ENCODE peak calls at places on chromosomes 5 and 9, in four cellular contexts. Z, L, P and B are unnamed samples.

GRCh38 chr5:153099328-153099727 is 391.1 kb upstream of the GRIA1 start:
- DNase-seq in Z (no peak), L (no peak), P (no peak), B (no peak)

GRCh38 chr5:138945421-138946240 is 70.5 kb upstream of the LRRTM2 start:
- DNase-seq in Z (peak), L (no peak), P (peak), B (no peak)

GRCh38 chr9:113707953-113708695 is 168.0 kb upstream of the ZNF618 start:
- DNase-seq in Z (no peak), L (no peak), P (peak), B (no peak)

GRCh38 chr5:112205840-112206239 is 213.2 kb downstream of the EPB41L4A start:
- DNase-seq in Z (peak), L (no peak), P (no peak), B (no peak)

GRCh38 chr5:111252799-111253564 is 28.8 kb downstream of the CAMK4 start:
- DNase-seq in Z (no peak), L (no peak), P (no peak), B (no peak)

GRCh38 chr5:54705994-54706616 is 188.5 kb downstream of the SNX18 start:
- DNase-seq in Z (no peak), L (no peak), P (no peak), B (no peak)

GRCh38 chr5:60483046-60483445 is 216.9 kb downstream of the DEPDC1B start:
- DNase-seq in Z (no peak), L (no peak), P (no peak), B (no peak)

GRCh38 chr5:176530983-176531901 is 6.0 kb downstream of the RNF44 start:
- DNase-seq in Z (no peak), L (no peak), P (no peak), B (no peak)

GRCh38 chr9:123807241-123807640 is 122.7 kb downstream of the DENND1A start:
- DNase-seq in Z (no peak), L (no peak), P (no peak), B (no peak)

GRCh38 chr5:87169300-87169991 is 98.2 kb upstream of the RASA1 start:
- DNase-seq in Z (no peak), L (no peak), P (no peak), B (no peak)

GRCh38 chr5:80915716-80916115 is 44.4 kb upstream of the RASGRF2 start:
- DNase-seq in Z (no peak), L (no peak), P (no peak), B (no peak)

GRCh38 chr5:53453898-53454837 is 26.3 kb upstream of the FST start:
- DNase-seq in Z (no peak), L (no peak), P (no peak), B (no peak)

GRCh38 chr5:164394686-164395187 is 889.3 kb downstream of the MAT2B start:
- DNase-seq in Z (no peak), L (no peak), P (no peak), B (no peak)

GRCh38 chr9:37994639-37995347 is 74.2 kb downstream of the SHB start:
- DNase-seq in Z (no peak), L (no peak), P (no peak), B (no peak)

GRCh38 chr9:131334568-131335105 is 45.1 kb downstream of the PLPP7 start:
- DNase-seq in Z (no peak), L (no peak), P (no peak), B (no peak)

GRCh38 chr9:91905958-91906585 is 44.0 kb downstream of the ROR2 start:
- DNase-seq in Z (no peak), L (peak), P (no peak), B (no peak)

GRCh38 chr5:144121577-144121976 is 48.9 kb downstream of the YIPF5 start:
- DNase-seq in Z (no peak), L (no peak), P (no peak), B (no peak)

GRCh38 chr5:114360816-114361723 is 800 bp upstream of the KCNN2 start:
- DNase-seq in Z (peak), L (peak), P (peak), B (no peak)

GRCh38 chr9:13082796-13083195 is 196.7 kb downstream of the MPDZ start:
- DNase-seq in Z (no peak), L (no peak), P (no peak), B (no peak)

DNA sequence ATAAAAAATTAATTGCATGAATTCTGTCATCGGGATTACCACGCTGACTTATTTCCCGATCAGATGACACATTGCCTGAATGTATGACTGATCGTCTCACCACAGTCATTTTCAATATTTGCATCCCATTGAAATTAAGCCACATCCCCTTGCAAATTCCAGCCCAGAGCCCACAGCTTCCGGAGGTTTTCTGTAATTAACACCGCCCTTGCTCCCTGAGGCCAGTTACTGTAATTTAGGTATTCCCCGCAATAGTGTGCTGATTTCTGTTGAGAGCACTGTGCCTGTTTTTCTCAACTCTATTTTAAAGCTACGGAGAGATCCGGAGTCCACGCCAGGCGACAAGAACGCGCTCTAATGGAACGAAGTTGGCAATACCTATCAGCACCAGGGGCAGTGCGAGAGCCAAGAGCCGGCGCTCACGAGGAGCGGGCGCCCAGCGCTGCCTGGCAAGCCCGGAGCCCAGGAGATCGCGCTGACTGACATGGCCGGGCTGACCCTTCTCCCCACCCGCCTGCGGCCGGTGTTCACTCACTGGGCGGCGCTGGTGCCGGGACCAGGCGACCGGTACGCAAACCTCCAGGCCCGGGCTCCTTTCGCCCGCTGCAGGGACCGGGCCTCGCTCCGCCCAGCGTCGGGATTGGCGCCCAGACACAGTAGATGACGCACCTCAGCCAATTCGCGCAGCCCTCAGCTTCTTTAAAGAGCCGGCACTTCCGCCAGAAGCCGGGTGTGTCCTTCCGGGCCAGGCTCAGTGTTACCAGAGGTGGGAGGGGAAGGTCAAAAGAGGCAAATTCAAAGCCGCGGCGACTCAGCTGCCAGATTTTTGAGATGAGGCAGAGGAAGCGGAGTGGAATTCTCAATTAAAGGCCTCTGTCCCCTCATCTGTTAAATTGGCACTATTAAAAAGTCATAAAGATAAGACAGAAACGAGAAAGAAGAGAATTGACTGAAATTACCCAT is at the start of gene PLGRKT:
- DNase-seq in Z (peak), L (peak), P (peak), B (peak)
- TF ChIP-seq CTCF in Z (peak), L (no peak), P (peak), B (no peak)

GRCh38 chr9:116280529-116280928 is 126.9 kb downstream of the PAPPA start:
- DNase-seq in Z (no peak), L (no peak), P (no peak), B (no peak)

GRCh38 chr9:116276651-116277121 is 123.1 kb downstream of the PAPPA start:
- DNase-seq in Z (no peak), L (no peak), P (no peak), B (no peak)

GRCh38 chr9:116279230-116279629 is 125.6 kb downstream of the PAPPA start:
- DNase-seq in Z (peak), L (no peak), P (no peak), B (no peak)

GRCh38 chr9:116275418-116276295 is 122.1 kb downstream of the PAPPA start:
- DNase-seq in Z (no peak), L (no peak), P (no peak), B (no peak)

GRCh38 chr9:116278326-116278725 is 124.7 kb downstream of the PAPPA start:
- DNase-seq in Z (no peak), L (no peak), P (no peak), B (no peak)
- TF ChIP-seq CTCF in Z (no peak), L (no peak), P (no peak), B (no peak)

GRCh38 chr5:180790020-180790419 is 12.6 kb downstream of the MGAT1 start:
- DNase-seq in Z (peak), L (no peak), P (no peak), B (no peak)
- TF ChIP-seq CTCF in Z (peak), L (peak), P (no peak), B (no peak)

GRCh38 chr9:20407013-20407412 is 215.3 kb downstream of the MLLT3 start:
- DNase-seq in Z (no peak), L (no peak), P (no peak), B (no peak)
- TF ChIP-seq CTCF in Z (peak), L (no peak), P (peak), B (no peak)

GRCh38 chr9:34501889-34502425 is 20.8 kb downstream of the ENHO start:
- DNase-seq in Z (peak), L (no peak), P (no peak), B (no peak)
- TF ChIP-seq CTCF in Z (peak), L (no peak), P (peak), B (no peak)

GRCh38 chr9:16727452-16728127 is 142.9 kb downstream of the BNC2 start:
- DNase-seq in Z (no peak), L (no peak), P (no peak), B (no peak)

GRCh38 chr9:16726718-16727451 is 143.6 kb downstream of the BNC2 start:
- DNase-seq in Z (peak), L (peak), P (peak), B (no peak)

GRCh38 chr9:16728128-16728505 is 142.4 kb downstream of the BNC2 start:
- DNase-seq in Z (no peak), L (no peak), P (no peak), B (no peak)

GRCh38 chr9:16725066-16725465 is 145.4 kb downstream of the BNC2 start:
- DNase-seq in Z (no peak), L (no peak), P (no peak), B (no peak)

DNA sequence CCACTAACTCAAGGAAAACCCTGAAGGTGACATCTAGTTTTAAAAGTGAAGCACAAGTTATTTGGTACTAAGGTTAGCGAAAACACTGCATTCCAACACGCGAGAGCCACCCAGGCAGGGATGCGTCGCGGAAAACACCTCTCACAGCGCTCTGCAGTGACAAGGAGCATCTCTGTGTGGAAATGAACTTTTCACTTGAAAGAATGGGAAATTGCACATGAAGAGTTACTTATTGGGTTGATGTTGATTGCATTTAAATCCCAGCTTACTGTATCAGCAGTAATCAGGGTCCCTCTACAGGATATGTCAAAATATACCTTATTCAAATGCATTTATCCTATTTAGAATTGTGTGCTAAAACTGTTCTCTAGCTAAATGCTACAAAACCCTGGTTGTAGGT is 144.4 kb downstream of the BNC2 start:
- DNase-seq in Z (no peak), L (no peak), P (no peak), B (no peak)
- TF ChIP-seq CTCF in Z (no peak), L (no peak), P (peak), B (no peak)

GRCh38 chr5:16007750-16008415 is 171.7 kb downstream of the MARCHF11 start:
- DNase-seq in Z (no peak), L (no peak), P (no peak), B (no peak)

DNA sequence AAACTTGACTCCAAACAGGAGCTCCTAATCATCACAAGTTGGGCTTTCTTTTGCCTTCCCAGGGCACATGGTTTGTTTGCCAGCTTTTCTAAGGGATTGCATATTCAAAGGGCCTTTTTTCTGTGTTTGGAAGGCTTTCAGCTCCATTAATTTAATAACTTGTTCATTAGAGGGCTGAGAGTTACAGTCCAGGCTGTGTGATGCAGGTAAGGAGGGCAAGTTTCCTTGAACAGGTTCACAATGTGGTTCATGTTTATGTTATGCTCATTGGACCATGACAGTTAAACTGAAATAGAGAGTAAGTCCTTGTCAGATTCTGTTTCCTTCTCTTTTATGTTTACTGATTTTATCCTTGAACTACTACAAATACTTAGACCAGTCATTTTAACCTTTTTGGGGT is 174.4 kb downstream of the MARCHF11 start:
- DNase-seq in Z (no peak), L (no peak), P (no peak), B (no peak)
- TF ChIP-seq CTCF in Z (no peak), L (no peak), P (no peak), B (no peak)

GRCh38 chr5:125835293-125836172 is 587.7 kb upstream of the GRAMD2B start:
- DNase-seq in Z (peak), L (peak), P (no peak), B (no peak)
- TF ChIP-seq CTCF in Z (peak), L (peak), P (peak), B (no peak)

DNA sequence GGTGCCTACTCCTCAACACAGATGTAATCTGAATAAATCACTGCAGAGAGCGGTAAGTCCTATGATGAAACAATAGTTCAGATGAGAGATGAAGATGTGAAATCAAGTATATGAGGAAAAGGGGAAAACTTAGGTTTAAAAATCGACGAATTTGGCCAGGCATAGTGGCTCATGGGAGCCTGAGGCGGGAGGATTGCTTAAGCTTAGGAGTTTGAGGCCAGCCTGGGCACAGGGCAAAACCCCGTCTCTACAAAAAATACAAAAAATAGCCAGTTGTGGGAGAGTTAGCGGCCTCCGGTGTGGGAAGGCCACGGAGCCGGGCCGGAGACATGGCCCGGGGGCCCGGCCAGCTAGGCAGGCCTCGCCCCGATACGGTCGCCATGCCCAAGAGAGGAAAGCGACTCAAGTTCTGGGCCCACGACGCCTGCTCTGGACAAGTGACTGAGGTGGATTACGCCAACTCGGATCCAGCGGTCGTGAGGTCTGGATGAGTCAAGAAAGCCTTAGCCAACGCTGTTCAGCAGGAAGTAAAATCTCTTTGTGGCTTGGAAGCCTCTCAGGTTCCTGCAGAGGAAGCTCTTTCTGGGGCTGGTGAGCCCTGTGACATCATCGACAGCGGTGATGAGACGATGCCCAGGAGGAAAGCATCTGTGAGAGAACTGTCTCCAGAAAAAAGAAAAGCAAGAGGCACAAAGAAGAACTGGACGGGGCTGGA is 62.8 kb upstream of the SUB1 start:
- DNase-seq in Z (no peak), L (no peak), P (no peak), B (no peak)
- TF ChIP-seq CTCF in Z (no peak), L (no peak), P (no peak), B (no peak)